ENCODE peak calls at places on chromosomes 12 and 14, in seven cellular contexts. R is GM12878, J is coronary artery, I is heart left ventricle, M is suprapubic skin, T is stomach, U is lower leg skin. V is an unnamed sample.

GRCh38 chr14:88386395-88386794 is 938 bp downstream of the SPATA7 start:
- DNase-seq in T (no peak), U (no peak), I (no peak), R (no peak), M (no peak), J (no peak), V (no peak)

GRCh38 chr12:98595152-98595988 is 1.9 kb downstream of the SLC25A3 start:
- DNase-seq in J (no peak), I (no peak), R (no peak), M (no peak), T (no peak), U (no peak), V (no peak)

GRCh38 chr14:33085799-33086198 is 147.1 kb downstream of the NPAS3 start:
- DNase-seq in T (no peak), I (no peak), J (no peak), M (no peak), R (no peak), U (no peak), V (no peak)

GRCh38 chr12:132218915-132219314 is 74.7 kb downstream of the NOC4L start:
- DNase-seq in M (no peak), T (no peak), U (no peak), R (no peak), I (no peak), J (no peak), V (no peak)

GRCh38 chr12:106303202-106303820 is 778 bp downstream of the TCP11L2 start:
- DNase-seq in I (peak), J (peak), T (peak), M (peak), U (peak), R (no peak), V (peak)

GRCh38 chr14:101604935-101605767 is 43.9 kb downstream of the DIO3 start:
- DNase-seq in I (no peak), M (no peak), R (no peak), U (peak), J (peak), T (no peak), V (no peak)

GRCh38 chr12:116123511-116124258 is 153.8 kb downstream of the MED13L start:
- DNase-seq in M (no peak), I (peak), T (no peak), U (no peak), J (no peak), R (no peak), V (no peak)

GRCh38 chr14:77910506-77910905 is 110.6 kb downstream of the ADCK1 start:
- DNase-seq in I (no peak), J (no peak), T (peak), M (peak), U (no peak), R (no peak), V (no peak)

GRCh38 chr14:64801800-64802199 is 77.9 kb downstream of the SPTB start:
- DNase-seq in U (no peak), R (no peak), M (no peak), J (no peak), T (no peak), I (no peak), V (no peak)

GRCh38 chr12:75877588-75878381 is 153.8 kb downstream of the PHLDA1 start:
- DNase-seq in I (no peak), T (no peak), R (no peak), M (no peak), J (no peak), U (no peak), V (no peak)

GRCh38 chr12:109475993-109476806 is 900 bp downstream of the KCTD10 start:
- DNase-seq in I (no peak), J (no peak), M (no peak), U (no peak), R (no peak), T (no peak), V (no peak)

GRCh38 chr12:89064151-89064550 is 288.1 kb downstream of the DUSP6 start:
- DNase-seq in M (no peak), U (no peak), T (no peak), R (no peak), J (no peak), I (no peak), V (no peak)

GRCh38 chr14:32545109-32545857 is 216.2 kb downstream of the AKAP6 start:
- DNase-seq in R (no peak), I (no peak), J (no peak), T (no peak), U (no peak), M (no peak), V (no peak)

GRCh38 chr12:113796852-113797534 is 169.1 kb downstream of the RBM19 start:
- DNase-seq in I (no peak), M (no peak), U (no peak), J (no peak), T (no peak), R (no peak), V (no peak)

GRCh38 chr12:111759276-111759675 is 7.5 kb upstream of the ALDH2 start:
- DNase-seq in R (no peak), I (no peak), U (no peak), M (no peak), T (no peak), J (no peak), V (no peak)

GRCh38 chr12:28563926-28564325 is 373.7 kb downstream of the CCDC91 start:
- DNase-seq in T (no peak), I (no peak), M (no peak), U (no peak), R (no peak), J (no peak), V (no peak)

GRCh38 chr12:47717443-47718193 is 7.7 kb downstream of the ENDOU start:
- DNase-seq in J (peak), M (peak), T (peak), U (peak), I (peak), R (no peak), V (peak)

GRCh38 chr12:57864811-57865751 is 18.6 kb upstream of the CTDSP2 start:
- DNase-seq in T (peak), R (no peak), J (peak), U (peak), M (peak), I (peak), V (peak)

GRCh38 chr12:103913100-103913499 is 17.1 kb upstream of the HSP90B1 start:
- DNase-seq in U (no peak), M (no peak), I (no peak), R (no peak), T (no peak), J (no peak), V (no peak)

GRCh38 chr12:132028111-132028510 is 78.4 kb downstream of the EP400 start:
- DNase-seq in I (no peak), U (no peak), J (no peak), M (no peak), R (no peak), T (no peak), V (no peak)

GRCh38 chr14:43778956-43779639 is 728.0 kb downstream of the FSCB start:
- DNase-seq in U (no peak), T (no peak), J (no peak), I (no peak), R (no peak), M (no peak), V (no peak)

GRCh38 chr12:111437816-111438454 is 32.2 kb downstream of the SH2B3 start:
- DNase-seq in T (no peak), R (no peak), U (peak), I (peak), J (no peak), M (no peak), V (no peak)

GRCh38 chr14:73235531-73236155 is 1.7 kb upstream of the PAPLN start:
- DNase-seq in R (no peak), J (peak), M (no peak), I (no peak), T (no peak), U (peak), V (peak)

GRCh38 chr12:68977335-68977734 is 44.4 kb upstream of the CPM start:
- DNase-seq in M (no peak), T (no peak), R (no peak), J (no peak), U (no peak), I (no peak), V (no peak)

GRCh38 chr12:40248585-40249297 is 23.9 kb downstream of the LRRK2 start:
- DNase-seq in R (no peak), I (no peak), T (no peak), J (no peak), M (no peak), U (no peak), V (no peak)

GRCh38 chr12:126219654-126220279 is 1154.5 kb downstream of the AACS start:
- DNase-seq in J (no peak), I (no peak), U (no peak), M (no peak), R (no peak), T (no peak), V (no peak)

GRCh38 chr12:76685246-76685678 is 78.7 kb upstream of the ZDHHC17 start:
- DNase-seq in R (no peak), T (no peak), I (peak), J (no peak), U (no peak), M (no peak), V (no peak)

GRCh38 chr12:6198556-6198955 is 1.6 kb upstream of the CD9 start:
- DNase-seq in T (no peak), R (no peak), M (no peak), U (peak), J (no peak), I (no peak), V (no peak)

GRCh38 chr12:57215668-57216013 is 953 bp upstream of the NXPH4 start:
- DNase-seq in I (no peak), R (no peak), U (no peak), J (no peak), M (no peak), T (no peak), V (no peak)

GRCh38 chr12:14264316-14264715 is 101.2 kb upstream of the ATF7IP start:
- DNase-seq in T (no peak), J (no peak), U (no peak), I (no peak), R (no peak), M (no peak), V (no peak)

GRCh38 chr14:57835751-57836150 is 30.1 kb downstream of the SLC35F4 start:
- DNase-seq in J (no peak), R (no peak), I (no peak), T (no peak), U (no peak), M (no peak), V (no peak)

GRCh38 chr14:53048631-53049030 is 97.8 kb upstream of the FERMT2 start:
- DNase-seq in T (no peak), J (no peak), M (no peak), R (no peak), I (no peak), U (no peak), V (no peak)

GRCh38 chr14:85254718-85255117 is 275.2 kb upstream of the FLRT2 start:
- DNase-seq in R (no peak), T (no peak), I (no peak), J (no peak), M (no peak), U (no peak), V (no peak)

GRCh38 chr14:24051162-24051788 is 534 bp upstream of the CARMIL3 start:
- DNase-seq in U (peak), I (no peak), M (no peak), R (no peak), J (peak), T (peak), V (no peak)

GRCh38 chr12:124236651-124237050 is 58.2 kb upstream of the RFLNA start:
- DNase-seq in J (no peak), R (no peak), M (no peak), I (no peak), U (no peak), T (no peak), V (no peak)

GRCh38 chr14:35932659-35933159 is 106.6 kb downstream of the BRMS1L start:
- DNase-seq in J (no peak), M (no peak), I (no peak), R (peak), T (no peak), U (no peak), V (no peak)

GRCh38 chr12:71725011-71725410 is 29.7 kb upstream of the RAB21 start:
- DNase-seq in R (no peak), M (no peak), I (no peak), U (no peak), T (no peak), J (no peak), V (peak)

GRCh38 chr14:24838945-24839616 is 205.1 kb upstream of the GZMB start:
- DNase-seq in U (no peak), I (peak), R (no peak), J (no peak), T (no peak), M (no peak), V (no peak)

GRCh38 chr12:1593232-1594044 is 943 bp downstream of the FBXL14 start:
- DNase-seq in I (no peak), T (peak), U (no peak), J (no peak), M (peak), R (no peak), V (no peak)

GRCh38 chr12:1592444-1593231 is 1.7 kb downstream of the FBXL14 start:
- DNase-seq in T (no peak), R (no peak), U (no peak), I (peak), J (no peak), M (no peak), V (no peak)

GRCh38 chr12:1590083-1590979 is 4.0 kb downstream of the FBXL14 start:
- DNase-seq in U (no peak), I (no peak), R (no peak), T (no peak), J (no peak), M (no peak), V (no peak)

GRCh38 chr12:1591543-1591942 is 2.8 kb downstream of the FBXL14 start:
- DNase-seq in U (no peak), M (no peak), T (no peak), J (no peak), I (no peak), R (no peak), V (no peak)

GRCh38 chr12:1591029-1591428 is 3.4 kb downstream of the FBXL14 start:
- DNase-seq in U (no peak), J (no peak), T (no peak), R (no peak), M (no peak), I (no peak), V (no peak)
- TF ChIP-seq CTCF in U (no peak), J (no peak), T (no peak), R (peak), M (no peak), I (no peak), V (no peak)

GRCh38 chr14:63633801-63634200 is 7.9 kb downstream of the WDR89 start:
- DNase-seq in J (no peak), T (no peak), R (no peak), U (no peak), I (no peak), M (no peak), V (no peak)
- TF ChIP-seq CTCF in J (no peak), T (no peak), R (no peak), U (no peak), I (no peak), M (no peak), V (no peak)

GRCh38 chr12:46385439-46385838 is 12.9 kb upstream of the SLC38A2 start:
- DNase-seq in J (no peak), M (no peak), T (no peak), U (no peak), R (no peak), I (no peak), V (no peak)

GRCh38 chr12:46382425-46382973 is 9.9 kb upstream of the SLC38A2 start:
- DNase-seq in U (peak), R (no peak), J (no peak), M (peak), I (no peak), T (no peak), V (no peak)

GRCh38 chr12:46384451-46385301 is 12.1 kb upstream of the SLC38A2 start:
- DNase-seq in I (no peak), J (no peak), T (no peak), R (no peak), M (no peak), U (no peak), V (no peak)

GRCh38 chr12:46382974-46383653 is 10.5 kb upstream of the SLC38A2 start:
- DNase-seq in I (peak), R (peak), J (peak), M (peak), U (peak), T (peak), V (peak)

DNA sequence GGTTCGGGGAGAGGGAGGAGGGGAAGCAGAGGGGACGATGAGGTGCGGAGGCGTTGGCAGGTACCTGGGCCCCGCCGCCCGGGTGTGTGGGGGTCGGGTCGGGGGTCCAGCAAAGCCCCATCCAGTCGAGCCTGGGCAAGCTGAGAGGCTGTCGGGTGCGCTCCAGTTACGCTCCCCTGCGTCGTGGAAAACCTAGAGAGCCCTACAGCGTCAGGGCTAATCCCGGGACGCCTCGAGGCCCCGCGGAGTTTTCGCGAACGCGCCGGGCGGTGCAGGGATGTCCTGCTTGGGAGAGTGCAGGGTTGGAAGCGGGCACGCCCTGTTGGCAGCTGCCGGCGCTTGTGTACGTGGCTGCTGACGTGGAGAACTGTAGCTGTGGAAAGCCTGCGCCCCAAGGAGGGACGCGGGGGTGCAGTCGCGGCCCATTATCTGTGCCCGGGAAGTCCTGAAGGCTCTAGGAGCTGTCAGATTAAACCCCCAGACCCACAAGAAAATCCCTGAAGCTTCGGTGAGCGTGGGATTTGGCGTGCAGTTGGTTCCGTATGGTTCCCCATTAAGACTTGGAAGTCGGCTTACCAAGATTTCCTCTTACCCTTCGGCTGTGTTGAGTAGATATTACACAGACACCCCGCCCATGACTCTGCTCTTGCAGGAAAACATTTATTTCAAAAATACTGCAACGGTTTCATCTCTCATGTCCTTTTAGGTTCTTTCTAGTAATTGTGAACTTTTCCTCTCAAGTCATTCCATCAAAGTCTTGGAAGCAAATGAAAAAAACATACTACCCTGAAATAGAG is 11.3 kb upstream of the SLC38A2 start:
- DNase-seq in M (peak), U (peak), I (peak), J (peak), R (no peak), T (peak), V (peak)
- TF ChIP-seq CTCF in M (no peak), U (no peak), I (no peak), J (no peak), R (no peak), T (no peak), V (no peak)

GRCh38 chr14:26917086-26917485 is 319.3 kb upstream of the NOVA1 start:
- DNase-seq in U (no peak), R (no peak), T (no peak), M (no peak), J (no peak), I (no peak), V (no peak)
- TF ChIP-seq CTCF in U (no peak), R (no peak), T (no peak), M (peak), J (no peak), I (peak), V (peak)

GRCh38 chr14:63134801-63135200 is 69.4 kb upstream of the RHOJ start:
- DNase-seq in I (no peak), R (no peak), T (no peak), J (no peak), M (no peak), U (no peak), V (no peak)
- TF ChIP-seq CTCF in I (no peak), R (no peak), T (no peak), J (no peak), M (no peak), U (no peak), V (no peak)

GRCh38 chr14:93005135-93005813 is 82.3 kb downstream of the CHGA start:
- DNase-seq in M (no peak), J (no peak), U (no peak), R (no peak), T (peak), I (no peak), V (no peak)

GRCh38 chr14:93007225-93007997 is 84.5 kb downstream of the CHGA start:
- DNase-seq in J (peak), I (peak), R (peak), M (no peak), U (no peak), T (peak), V (no peak)

GRCh38 chr14:93006484-93007128 is 83.7 kb downstream of the CHGA start:
- DNase-seq in M (no peak), J (no peak), I (no peak), R (no peak), T (no peak), U (no peak), V (no peak)

GRCh38 chr14:93004699-93005082 is 81.7 kb downstream of the CHGA start:
- DNase-seq in I (no peak), M (no peak), U (no peak), J (no peak), T (no peak), R (no peak), V (no peak)

GRCh38 chr14:93005838-93006237 is 82.9 kb downstream of the CHGA start:
- DNase-seq in I (no peak), J (no peak), M (no peak), T (no peak), U (no peak), R (no peak), V (no peak)
- TF ChIP-seq CTCF in I (no peak), J (no peak), M (no peak), T (no peak), U (no peak), R (no peak), V (no peak)

V was measured in tibial nerve.